ENCODE peak calls at places on chromosomes 2 and 18, in four cellular contexts. S is H1, R is small intestine, H is Kasumi-1. G is an unnamed sample.
A peak's percentile ranks its signal among the peaks of the same experiment; 100 is the strongest.

GRCh38 chr2:241273552-241273988 is 41.9 kb downstream of the HDLBP start:
- DNase-seq in S (no peak), R (no peak), H (peak; percentile 0), G (no peak)

GRCh38 chr2:122754561-122754960 is 999.1 kb downstream of the TSN start:
- DNase-seq in S (no peak), R (no peak), H (peak; percentile 56), G (peak; percentile 77)

GRCh38 chr2:235834781-235835180 is 333.4 kb downstream of the GBX2 start:
- DNase-seq in S (no peak), R (no peak), H (no peak), G (no peak)

GRCh38 chr2:98944786-98945185 is 8.8 kb upstream of the CRACDL start:
- DNase-seq in S (no peak), R (no peak), H (no peak), G (no peak)

GRCh38 chr18:34114996-34115395 is 109.7 kb downstream of the NOL4 start:
- DNase-seq in S (no peak), R (no peak), H (no peak), G (no peak)

GRCh38 chr2:188495990-188496431 is 204.3 kb downstream of the GULP1 start:
- DNase-seq in S (no peak), R (no peak), H (no peak), G (no peak)

GRCh38 chr2:28102455-28102874 is 211.9 kb downstream of the BABAM2 start:
- DNase-seq in S (no peak), R (no peak), H (peak; percentile 4), G (no peak)

GRCh38 chr18:13285874-13286273 is 67.3 kb downstream of the LDLRAD4 start:
- DNase-seq in S (no peak), R (no peak), H (no peak), G (no peak)

GRCh38 chr2:128041561-128041960 is 13.7 kb upstream of the SAP130 start:
- DNase-seq in S (no peak), R (no peak), H (no peak), G (no peak)

GRCh38 chr2:240946654-240947053 is 40.5 kb downstream of the CROCC2 start:
- DNase-seq in S (peak; percentile 29), R (no peak), H (no peak), G (no peak)

GRCh38 chr18:9612989-9613388 is 1.4 kb downstream of the PPP4R1 start:
- DNase-seq in S (no peak), R (no peak), H (no peak), G (no peak)

GRCh38 chr18:9736942-9737813 is 29.1 kb downstream of the RAB31 start:
- DNase-seq in S (no peak), R (peak; percentile 88), H (no peak), G (no peak)

GRCh38 chr18:13613591-13614317 is 112.6 kb downstream of the FAM210A start:
- DNase-seq in S (no peak), R (peak; percentile 6), H (no peak), G (no peak)